ENCODE peak calls at places on chromosomes 5 and 9, in five cellular contexts. One of them, this sample, is unnamed.

GRCh38 chr5:1557114-1557873 is 33.5 kb upstream of the LPCAT1 start:
- DNase-seq in NCI-H524 treated with DMSO at 0.1 percent for 48 hours: no peak
- DNase-seq in RKO: no peak
- DNase-seq in stimulated activated naive B cell treated with anti-CD40 and anti-IgM and Interleukin-4, amounts not matched to agents 10 μg/mL and 1 μg/mL and 100 μg/mL, for 72 hours: no peak
- DNase-seq in heart left ventricle: no peak
- DNase-seq in this sample: no peak

GRCh38 chr9:130897848-130898551 is 1.4 kb upstream of the QRFP start:
- DNase-seq in stimulated activated naive B cell treated with anti-CD40 and anti-IgM and Interleukin-4, amounts not matched to agents 10 μg/mL and 1 μg/mL and 100 μg/mL, for 72 hours: no peak
- DNase-seq in RKO: no peak
- DNase-seq in NCI-H524 treated with DMSO at 0.1 percent for 48 hours: no peak
- DNase-seq in heart left ventricle: no peak
- DNase-seq in this sample: no peak

GRCh38 chr9:103799959-103800358 is 294.1 kb upstream of the SMC2 start:
- DNase-seq in stimulated activated naive B cell treated with anti-CD40 and anti-IgM and Interleukin-4, amounts not matched to agents 10 μg/mL and 1 μg/mL and 100 μg/mL, for 72 hours: no peak
- DNase-seq in NCI-H524 treated with DMSO at 0.1 percent for 48 hours: no peak
- DNase-seq in RKO: no peak
- DNase-seq in heart left ventricle: no peak
- DNase-seq in this sample: no peak

GRCh38 chr5:28483327-28484025 is 1445.1 kb upstream of the CDH9 start:
- DNase-seq in RKO: no peak
- DNase-seq in NCI-H524 treated with DMSO at 0.1 percent for 48 hours: no peak
- DNase-seq in stimulated activated naive B cell treated with anti-CD40 and anti-IgM and Interleukin-4, amounts not matched to agents 10 μg/mL and 1 μg/mL and 100 μg/mL, for 72 hours: no peak
- DNase-seq in heart left ventricle: no peak
- DNase-seq in this sample: no peak

GRCh38 chr5:38404667-38405276 is 146.4 kb downstream of the EGFLAM start:
- DNase-seq in NCI-H524 treated with DMSO at 0.1 percent for 48 hours: no peak
- DNase-seq in RKO: no peak
- DNase-seq in stimulated activated naive B cell treated with anti-CD40 and anti-IgM and Interleukin-4, amounts not matched to agents 10 μg/mL and 1 μg/mL and 100 μg/mL, for 72 hours: no peak
- DNase-seq in heart left ventricle: no peak
- DNase-seq in this sample: peak

GRCh38 chr5:133334796-133335639 is 277.3 kb downstream of the FSTL4 start:
- DNase-seq in heart left ventricle: no peak
- DNase-seq in NCI-H524 treated with DMSO at 0.1 percent for 48 hours: no peak
- DNase-seq in RKO: no peak
- DNase-seq in stimulated activated naive B cell treated with anti-CD40 and anti-IgM and Interleukin-4, amounts not matched to agents 10 μg/mL and 1 μg/mL and 100 μg/mL, for 72 hours: no peak
- DNase-seq in this sample: no peak

GRCh38 chr5:176660860-176661641 is 13.8 kb downstream of the TSPAN17 start:
- DNase-seq in heart left ventricle: peak
- DNase-seq in RKO: peak
- DNase-seq in stimulated activated naive B cell treated with anti-CD40 and anti-IgM and Interleukin-4, amounts not matched to agents 10 μg/mL and 1 μg/mL and 100 μg/mL, for 72 hours: peak
- DNase-seq in NCI-H524 treated with DMSO at 0.1 percent for 48 hours: peak
- DNase-seq in this sample: peak

GRCh38 chr5:100676807-100677631 is 141.8 kb downstream of the FAM174A start:
- DNase-seq in NCI-H524 treated with DMSO at 0.1 percent for 48 hours: no peak
- DNase-seq in stimulated activated naive B cell treated with anti-CD40 and anti-IgM and Interleukin-4, amounts not matched to agents 10 μg/mL and 1 μg/mL and 100 μg/mL, for 72 hours: no peak
- DNase-seq in heart left ventricle: no peak
- DNase-seq in RKO: no peak
- DNase-seq in this sample: no peak

GRCh38 chr5:151126199-151126645 is 31.4 kb downstream of the ANXA6 start:
- DNase-seq in NCI-H524 treated with DMSO at 0.1 percent for 48 hours: no peak
- DNase-seq in stimulated activated naive B cell treated with anti-CD40 and anti-IgM and Interleukin-4, amounts not matched to agents 10 μg/mL and 1 μg/mL and 100 μg/mL, for 72 hours: peak
- DNase-seq in RKO: peak
- DNase-seq in heart left ventricle: peak
- DNase-seq in this sample: peak

GRCh38 chr5:147534172-147534951 is 24.5 kb upstream of the DPYSL3 start:
- DNase-seq in heart left ventricle: no peak
- DNase-seq in RKO: no peak
- DNase-seq in stimulated activated naive B cell treated with anti-CD40 and anti-IgM and Interleukin-4, amounts not matched to agents 10 μg/mL and 1 μg/mL and 100 μg/mL, for 72 hours: no peak
- DNase-seq in NCI-H524 treated with DMSO at 0.1 percent for 48 hours: no peak
- DNase-seq in this sample: no peak

GRCh38 chr5:10445352-10445751 is 3.7 kb downstream of the ROPN1L start:
- DNase-seq in stimulated activated naive B cell treated with anti-CD40 and anti-IgM and Interleukin-4, amounts not matched to agents 10 μg/mL and 1 μg/mL and 100 μg/mL, for 72 hours: no peak
- DNase-seq in RKO: no peak
- DNase-seq in heart left ventricle: no peak
- DNase-seq in NCI-H524 treated with DMSO at 0.1 percent for 48 hours: no peak
- DNase-seq in this sample: no peak

GRCh38 chr9:79129865-79130480 is 441.8 kb upstream of the TLE4 start:
- DNase-seq in heart left ventricle: peak
- DNase-seq in stimulated activated naive B cell treated with anti-CD40 and anti-IgM and Interleukin-4, amounts not matched to agents 10 μg/mL and 1 μg/mL and 100 μg/mL, for 72 hours: no peak
- DNase-seq in RKO: peak
- DNase-seq in NCI-H524 treated with DMSO at 0.1 percent for 48 hours: no peak
- DNase-seq in this sample: peak

GRCh38 chr5:9059920-9060691 is 485.8 kb downstream of the SEMA5A start:
- DNase-seq in heart left ventricle: peak
- DNase-seq in stimulated activated naive B cell treated with anti-CD40 and anti-IgM and Interleukin-4, amounts not matched to agents 10 μg/mL and 1 μg/mL and 100 μg/mL, for 72 hours: no peak
- DNase-seq in NCI-H524 treated with DMSO at 0.1 percent for 48 hours: no peak
- DNase-seq in RKO: peak
- DNase-seq in this sample: no peak

GRCh38 chr9:137156567-137157375 is 13.1 kb downstream of the LRRC26 start:
- DNase-seq in stimulated activated naive B cell treated with anti-CD40 and anti-IgM and Interleukin-4, amounts not matched to agents 10 μg/mL and 1 μg/mL and 100 μg/mL, for 72 hours: peak
- DNase-seq in NCI-H524 treated with DMSO at 0.1 percent for 48 hours: no peak
- DNase-seq in heart left ventricle: no peak
- DNase-seq in RKO: no peak
- DNase-seq in this sample: peak

This sample was measured in NCI-H82.